ENCODE peak calls at places on chromosomes 16 and 17, in four cellular contexts. One of them, this sample, is unnamed.

GRCh38 chr17:622356-622755 is 92.3 kb downstream of the VPS53 start:
- DNase-seq in neural crest cell: no peak
- DNase-seq in fibroblast of lung: peak
- DNase-seq in GM10248: no peak
- DNase-seq in this sample: no peak

GRCh38 chr16:3868967-3869366 is 11.5 kb downstream of the CREBBP start:
- DNase-seq in GM10248: no peak
- DNase-seq in neural crest cell: no peak
- DNase-seq in fibroblast of lung: no peak
- DNase-seq in this sample: peak

GRCh38 chr16:85894266-85894665 is 4.7 kb upstream of the IRF8 start:
- DNase-seq in fibroblast of lung: no peak
- DNase-seq in neural crest cell: no peak
- DNase-seq in GM10248: no peak
- DNase-seq in this sample: no peak

GRCh38 chr17:17749025-17749772 is 67.9 kb downstream of the RAI1 start:
- DNase-seq in neural crest cell: no peak
- DNase-seq in GM10248: peak
- DNase-seq in fibroblast of lung: no peak
- DNase-seq in this sample: no peak

GRCh38 chr17:57949649-57950048 is 5.6 kb downstream of the CUEDC1 start:
- DNase-seq in fibroblast of lung: no peak
- DNase-seq in neural crest cell: no peak
- DNase-seq in GM10248: no peak
- DNase-seq in this sample: no peak

GRCh38 chr17:3845361-3845753 is 689 bp downstream of the NCBP3 start:
- DNase-seq in neural crest cell: no peak
- DNase-seq in fibroblast of lung: peak
- DNase-seq in GM10248: peak
- DNase-seq in this sample: no peak

GRCh38 chr17:72104164-72104862 is 16.5 kb upstream of the SOX9 start:
- DNase-seq in neural crest cell: no peak
- DNase-seq in fibroblast of lung: peak
- DNase-seq in GM10248: no peak
- DNase-seq in this sample: no peak

GRCh38 chr17:32451879-32452278 is 7.6 kb downstream of the PSMD11 start:
- DNase-seq in GM10248: no peak
- DNase-seq in fibroblast of lung: no peak
- DNase-seq in neural crest cell: no peak
- DNase-seq in this sample: no peak

GRCh38 chr17:63740464-63741181 is 976 bp downstream of the STRADA start:
- DNase-seq in neural crest cell: no peak
- DNase-seq in GM10248: peak
- DNase-seq in fibroblast of lung: peak
- DNase-seq in this sample: no peak

DNA sequence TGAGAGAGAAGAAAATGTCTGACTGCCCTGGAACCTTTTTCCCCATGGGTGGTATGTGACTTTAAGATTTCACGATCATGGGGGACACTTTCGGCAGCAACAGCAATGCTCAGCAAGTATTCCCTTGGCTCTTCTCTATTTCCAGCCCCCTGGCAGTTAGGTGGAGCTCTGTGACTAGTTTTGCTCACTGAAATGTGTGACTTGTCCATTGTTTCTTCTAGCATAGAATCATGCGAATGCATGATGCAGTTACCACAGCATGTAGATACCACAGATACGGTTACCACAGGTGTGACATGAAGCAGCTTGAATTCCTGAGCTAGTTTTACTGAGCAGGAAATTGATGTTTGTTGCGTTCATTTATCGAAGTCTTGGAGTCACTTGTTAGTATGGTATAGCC is 1034.5 kb upstream of the EEF2KMT start:
- DNase-seq in neural crest cell: no peak
- DNase-seq in GM10248: no peak
- DNase-seq in fibroblast of lung: peak
- DNase-seq in this sample: no peak
- TF ChIP-seq CTCF in neural crest cell: no peak
- TF ChIP-seq CTCF in GM10248: no peak
- TF ChIP-seq CTCF in fibroblast of lung: no peak
- TF ChIP-seq CTCF in this sample: no peak

GRCh38 chr17:4895121-4895520 is 4.2 kb upstream of the C17orf107 start:
- DNase-seq in GM10248: no peak
- DNase-seq in neural crest cell: no peak
- DNase-seq in fibroblast of lung: no peak
- DNase-seq in this sample: no peak

GRCh38 chr17:4897198-4897657 is 2.1 kb upstream of the C17orf107 start:
- DNase-seq in neural crest cell: no peak
- DNase-seq in GM10248: no peak
- DNase-seq in fibroblast of lung: no peak
- DNase-seq in this sample: no peak

GRCh38 chr17:4893721-4894560 is 5.4 kb upstream of the C17orf107 start:
- DNase-seq in fibroblast of lung: no peak
- DNase-seq in neural crest cell: no peak
- DNase-seq in GM10248: no peak
- DNase-seq in this sample: no peak

GRCh38 chr17:4896332-4897197 is 2.8 kb upstream of the C17orf107 start:
- DNase-seq in fibroblast of lung: no peak
- DNase-seq in GM10248: no peak
- DNase-seq in neural crest cell: no peak
- DNase-seq in this sample: no peak

DNA sequence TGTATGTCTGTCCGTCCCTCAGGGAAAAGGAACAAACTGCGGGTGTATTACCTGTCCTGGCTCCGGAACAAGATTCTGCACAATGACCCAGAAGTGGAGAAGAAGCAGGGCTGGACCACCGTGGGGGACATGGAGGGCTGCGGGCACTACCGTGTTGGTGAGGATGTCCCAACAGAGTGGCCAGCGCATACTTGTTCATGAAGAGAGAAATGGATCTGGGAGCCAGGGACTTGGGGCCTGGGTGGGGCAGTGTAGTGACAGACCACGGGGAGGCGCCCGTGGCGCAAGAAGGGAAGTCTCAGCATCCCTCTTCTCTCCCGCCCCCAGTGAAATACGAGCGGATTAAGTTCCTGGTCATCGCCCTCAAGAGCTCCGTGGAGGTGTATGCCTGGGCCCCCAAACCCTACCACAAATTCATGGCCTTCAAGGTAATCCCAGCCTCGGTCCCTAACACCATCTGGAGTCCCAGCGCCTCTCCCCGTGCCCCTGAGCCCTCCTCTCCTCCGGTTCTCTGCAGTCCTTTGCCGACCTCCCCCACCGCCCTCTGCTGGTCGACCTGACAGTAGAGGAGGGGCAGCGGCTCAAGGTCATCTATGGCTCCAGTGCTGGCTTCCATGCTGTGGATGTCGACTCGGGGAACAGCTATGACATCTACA is 3.5 kb upstream of the C17orf107 start:
- DNase-seq in fibroblast of lung: no peak
- DNase-seq in GM10248: no peak
- DNase-seq in neural crest cell: no peak
- DNase-seq in this sample: no peak
- TF ChIP-seq CTCF in fibroblast of lung: no peak
- TF ChIP-seq CTCF in GM10248: no peak
- TF ChIP-seq CTCF in neural crest cell: no peak
- TF ChIP-seq CTCF in this sample: peak

GRCh38 chr16:2816751-2817495 is at the start of gene PRSS21:
- DNase-seq in neural crest cell: no peak
- DNase-seq in fibroblast of lung: no peak
- DNase-seq in GM10248: no peak
- DNase-seq in this sample: no peak
- TF ChIP-seq CTCF in neural crest cell: no peak
- TF ChIP-seq CTCF in fibroblast of lung: no peak
- TF ChIP-seq CTCF in GM10248: peak
- TF ChIP-seq CTCF in this sample: no peak

GRCh38 chr16:58035356-58036170 is 10.0 kb downstream of the MMP15 start:
- DNase-seq in fibroblast of lung: no peak
- DNase-seq in neural crest cell: no peak
- DNase-seq in GM10248: no peak
- DNase-seq in this sample: no peak
- TF ChIP-seq CTCF in fibroblast of lung: no peak
- TF ChIP-seq CTCF in neural crest cell: no peak
- TF ChIP-seq CTCF in GM10248: no peak
- TF ChIP-seq CTCF in this sample: no peak

GRCh38 chr16:87877942-87878507 is 8.7 kb upstream of the SLC7A5 start:
- DNase-seq in GM10248: no peak
- DNase-seq in fibroblast of lung: no peak
- DNase-seq in neural crest cell: no peak
- DNase-seq in this sample: no peak
- TF ChIP-seq CTCF in GM10248: peak
- TF ChIP-seq CTCF in fibroblast of lung: no peak
- TF ChIP-seq CTCF in neural crest cell: no peak
- TF ChIP-seq CTCF in this sample: no peak

DNA sequence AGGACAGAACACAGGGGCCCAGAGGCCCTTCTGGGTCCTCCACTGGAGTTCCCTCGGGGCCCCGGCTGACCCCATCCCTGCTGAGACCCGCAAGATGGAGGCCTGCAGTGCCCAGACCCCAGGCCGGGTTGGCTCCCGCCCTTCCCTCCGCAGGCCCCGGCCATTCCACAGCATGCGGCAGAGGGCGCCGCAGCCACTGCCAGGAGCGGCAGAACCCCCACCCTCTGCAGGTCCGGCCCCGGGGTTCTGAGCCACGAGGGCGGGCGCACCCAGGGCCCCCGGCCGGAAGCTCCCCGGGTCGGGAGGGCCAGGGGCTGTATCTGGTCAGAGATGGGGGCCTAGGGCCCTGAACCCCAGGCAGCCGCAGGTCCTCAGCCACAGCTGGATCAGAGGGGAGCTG is 2.4 kb upstream of the PERCC1 start:
- DNase-seq in GM10248: peak
- DNase-seq in fibroblast of lung: peak
- DNase-seq in neural crest cell: no peak
- DNase-seq in this sample: no peak
- TF ChIP-seq CTCF in GM10248: peak
- TF ChIP-seq CTCF in fibroblast of lung: peak
- TF ChIP-seq CTCF in neural crest cell: no peak
- TF ChIP-seq CTCF in this sample: no peak

DNA sequence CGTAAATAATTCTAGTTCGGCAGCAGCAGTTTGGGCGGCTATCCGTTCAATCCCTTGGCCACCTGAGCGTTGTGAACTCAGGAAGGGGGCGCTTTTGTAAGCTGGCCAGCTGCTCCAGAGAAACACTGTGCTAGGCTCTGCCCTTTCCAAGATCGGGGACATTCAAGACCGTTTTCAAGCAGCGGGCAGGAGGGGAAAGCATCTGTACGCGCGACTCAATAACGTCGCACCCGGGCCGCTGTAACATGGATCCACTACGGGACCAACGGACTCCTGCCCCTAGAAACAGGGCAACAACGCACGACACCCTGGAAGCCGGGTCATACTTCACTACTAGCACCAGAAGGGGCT is 463 bp downstream of the TOP2A start:
- DNase-seq in neural crest cell: no peak
- DNase-seq in fibroblast of lung: peak
- DNase-seq in GM10248: peak
- DNase-seq in this sample: no peak
- TF ChIP-seq CTCF in neural crest cell: no peak
- TF ChIP-seq CTCF in fibroblast of lung: no peak
- TF ChIP-seq CTCF in GM10248: peak
- TF ChIP-seq CTCF in this sample: no peak

GRCh38 chr17:13917635-13918034 is 151.7 kb upstream of the COX10 start:
- DNase-seq in neural crest cell: no peak
- DNase-seq in fibroblast of lung: no peak
- DNase-seq in GM10248: no peak
- DNase-seq in this sample: no peak

GRCh38 chr17:13918247-13918646 is 151.1 kb upstream of the COX10 start:
- DNase-seq in fibroblast of lung: no peak
- DNase-seq in neural crest cell: no peak
- DNase-seq in GM10248: no peak
- DNase-seq in this sample: no peak

GRCh38 chr17:13920413-13920812 is 148.9 kb upstream of the COX10 start:
- DNase-seq in neural crest cell: no peak
- DNase-seq in GM10248: no peak
- DNase-seq in fibroblast of lung: no peak
- DNase-seq in this sample: no peak

GRCh38 chr17:13921841-13922776 is 147.2 kb upstream of the COX10 start:
- DNase-seq in fibroblast of lung: no peak
- DNase-seq in neural crest cell: no peak
- DNase-seq in GM10248: no peak
- DNase-seq in this sample: no peak

GRCh38 chr17:13919818-13920217 is 149.5 kb upstream of the COX10 start:
- DNase-seq in fibroblast of lung: peak
- DNase-seq in neural crest cell: no peak
- DNase-seq in GM10248: no peak
- DNase-seq in this sample: no peak
- TF ChIP-seq CTCF in fibroblast of lung: no peak
- TF ChIP-seq CTCF in neural crest cell: no peak
- TF ChIP-seq CTCF in GM10248: no peak
- TF ChIP-seq CTCF in this sample: no peak

This sample was measured in type B pancreatic cell.